ENCODE peak calls at places on chromosomes 13 and 19, in seven cellular contexts. B, A, H, O, X, D and I are unnamed samples.

GRCh38 chr13:77701305-77701704 is 3.8 kb downstream of the SLAIN1 start:
- DNase-seq in B (no peak), A (no peak), H (no peak), O (no peak), X (no peak), D (no peak), I (no peak)

GRCh38 chr13:32669030-32669646 is 82.9 kb downstream of the PDS5B start:
- DNase-seq in B (peak; percentile 65), A (peak; percentile 24), H (no peak), O (no peak), X (no peak), D (peak; percentile 68), I (no peak)

GRCh38 chr19:48569814-48570213 is 17.8 kb downstream of the SULT2B1 start:
- DNase-seq in B (peak; percentile 62), A (no peak), H (no peak), O (no peak), X (no peak), D (peak; percentile 65), I (no peak)

GRCh38 chr13:21812192-21812626 is 141.3 kb downstream of the FGF9 start:
- DNase-seq in B (no peak), A (no peak), H (no peak), O (no peak), X (no peak), D (no peak), I (no peak)

GRCh38 chr13:108086678-108087077 is 128.7 kb downstream of the LIG4 start:
- DNase-seq in B (no peak), A (peak; percentile 44), H (no peak), O (no peak), X (no peak), D (no peak), I (no peak)

GRCh38 chr19:4906963-4907362 is 2.3 kb upstream of the UHRF1 start:
- DNase-seq in B (no peak), A (no peak), H (no peak), O (no peak), X (no peak), D (no peak), I (no peak)

GRCh38 chr13:64855506-64855905 is 2374.6 kb downstream of the PCDH9 start:
- DNase-seq in B (peak; percentile 11), A (peak; percentile 48), H (no peak), O (no peak), X (no peak), D (peak; percentile 1), I (no peak)

GRCh38 chr19:47609885-47610545 is 1.1 kb downstream of the BICRA start:
- DNase-seq in B (peak; percentile 73), A (peak; percentile 75), H (no peak), O (peak; percentile 47), X (peak; percentile 91), D (peak; percentile 50), I (peak; percentile 56)

GRCh38 chr13:108597943-108598342 is 31.5 kb upstream of the MYO16 start:
- DNase-seq in B (no peak), A (no peak), H (no peak), O (no peak), X (no peak), D (peak; percentile 4), I (no peak)

GRCh38 chr19:1606138-1606651 is 933 bp upstream of the UQCR11 start:
- DNase-seq in B (no peak), A (no peak), H (no peak), O (no peak), X (no peak), D (no peak), I (no peak)

GRCh38 chr19:38769635-38770211 is 3.6 kb downstream of the LGALS7 start:
- DNase-seq in B (peak; percentile 85), A (peak; percentile 65), H (peak; percentile 65), O (peak; percentile 90), X (peak; percentile 99), D (peak; percentile 72), I (peak; percentile 90)

GRCh38 chr19:46624958-46625661 is at the start of gene PTGIR:
- DNase-seq in B (peak; percentile 97), A (no peak), H (peak; percentile 82), O (peak; percentile 81), X (peak; percentile 95), D (peak; percentile 79), I (peak; percentile 72)

GRCh38 chr13:94178625-94179244 is 300.7 kb downstream of the DCT start:
- DNase-seq in B (no peak), A (no peak), H (no peak), O (no peak), X (no peak), D (no peak), I (no peak)

GRCh38 chr19:7928741-7929701 is 3.1 kb upstream of the CTXN1 start:
- DNase-seq in B (peak; percentile 87), A (peak; percentile 81), H (no peak), O (no peak), X (no peak), D (peak; percentile 87), I (no peak)
- TF ChIP-seq CTCF in B (peak; percentile 48), A (peak; percentile 54), H (peak; percentile 40), O (no peak), X (no peak), D (peak; percentile 39), I (peak; percentile 57)

DNA sequence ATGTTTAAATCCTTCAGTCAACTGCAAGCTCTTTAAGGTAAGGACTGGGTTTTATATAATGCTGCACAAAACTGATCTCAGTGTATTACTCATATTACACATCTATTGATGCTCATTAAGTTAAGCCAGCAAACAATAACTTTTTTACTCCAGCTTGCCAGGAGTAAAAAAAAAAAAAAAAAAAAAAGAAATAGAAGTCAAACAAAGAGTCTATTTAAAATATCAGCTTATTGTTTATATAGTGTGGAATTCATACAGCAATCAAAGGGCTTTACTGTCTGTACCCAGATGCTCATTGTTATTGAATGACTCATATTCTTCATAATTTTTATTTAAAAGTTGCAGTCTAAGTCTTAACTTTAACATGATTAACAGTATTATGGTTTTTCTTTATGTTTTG is 21.8 kb upstream of the KBTBD7 start:
- DNase-seq in B (peak; percentile 52), A (no peak), H (no peak), O (no peak), X (no peak), D (peak; percentile 27), I (no peak)
- TF ChIP-seq CTCF in B (no peak), A (no peak), H (no peak), O (no peak), X (no peak), D (no peak), I (no peak)

GRCh38 chr19:17946965-17947784 is 14.4 kb downstream of the CCDC124 start:
- DNase-seq in B (no peak), A (no peak), H (no peak), O (no peak), X (no peak), D (no peak), I (no peak)
- TF ChIP-seq CTCF in B (no peak), A (no peak), H (no peak), O (no peak), X (no peak), D (no peak), I (no peak)

DNA sequence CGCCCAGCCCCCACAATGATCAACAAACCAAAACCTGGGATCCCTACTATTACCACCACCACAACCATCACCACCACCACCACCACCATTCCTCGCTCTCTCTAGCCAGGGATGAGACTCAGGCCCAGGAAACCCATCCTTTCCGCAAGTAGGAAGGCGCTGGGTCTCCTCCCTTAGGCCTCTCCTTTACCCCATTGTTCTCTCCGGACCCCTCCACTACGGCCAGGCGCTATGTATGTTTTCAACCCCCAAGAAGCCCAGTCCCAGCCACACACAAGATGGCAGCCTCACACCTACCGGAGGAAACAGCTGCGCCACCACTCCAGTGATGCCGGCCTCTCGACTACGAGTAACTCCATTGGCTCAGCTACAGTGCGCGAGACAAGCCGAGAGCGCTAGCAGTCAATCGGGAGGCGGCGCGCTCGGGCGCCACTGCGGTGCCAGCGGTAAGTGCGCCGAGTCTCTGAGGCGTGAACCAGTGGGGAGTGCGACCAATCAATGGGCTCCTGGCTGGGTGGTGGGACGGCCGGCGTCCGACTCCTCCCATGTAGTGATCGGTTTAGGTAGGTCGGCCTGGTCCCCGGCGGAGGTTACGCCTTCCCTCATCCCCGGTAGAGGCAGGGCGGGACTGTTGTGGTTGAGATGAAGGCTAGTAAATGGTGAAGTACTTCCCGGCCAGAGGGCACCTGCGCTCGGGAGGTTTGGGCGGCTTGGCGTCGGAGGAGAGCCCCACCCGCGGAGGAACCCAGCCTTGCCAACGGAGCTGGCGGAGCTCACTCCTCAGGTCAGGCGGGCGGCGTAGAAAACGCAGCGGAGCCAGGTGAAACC is at the start of the genes CAB39L and SETDB2:
- DNase-seq in B (peak; percentile 100), A (peak; percentile 99), H (peak; percentile 98), O (peak; percentile 99), X (peak; percentile 100), D (peak; percentile 99), I (peak; percentile 99)
- TF ChIP-seq CTCF in B (peak; percentile 11), A (peak; percentile 31), H (peak; percentile 19), O (peak; percentile 43), X (no peak), D (peak; percentile 9), I (peak; percentile 29)

GRCh38 chr19:56295531-56296455 is 18.8 kb downstream of the ZSCAN5A start:
- DNase-seq in B (no peak), A (no peak), H (no peak), O (no peak), X (no peak), D (no peak), I (no peak)
- TF ChIP-seq CTCF in B (no peak), A (no peak), H (no peak), O (no peak), X (no peak), D (no peak), I (no peak)

GRCh38 chr19:15453091-15453498 is 3.3 kb upstream of the WIZ start:
- DNase-seq in B (peak; percentile 49), A (no peak), H (no peak), O (peak; percentile 11), X (no peak), D (no peak), I (no peak)
- TF ChIP-seq CTCF in B (peak; percentile 18), A (no peak), H (peak; percentile 53), O (peak; percentile 50), X (no peak), D (no peak), I (no peak)

GRCh38 chr13:36509369-36509768 is 77.1 kb downstream of the CCNA1 start:
- DNase-seq in B (no peak), A (no peak), H (no peak), O (no peak), X (no peak), D (no peak), I (no peak)
- TF ChIP-seq CTCF in B (no peak), A (peak; percentile 23), H (no peak), O (no peak), X (no peak), D (no peak), I (peak; percentile 9)

GRCh38 chr13:41383400-41383799 is 72.3 kb downstream of the NAA16 start:
- DNase-seq in B (no peak), A (no peak), H (no peak), O (no peak), X (no peak), D (no peak), I (no peak)

GRCh38 chr13:41386206-41386605 is 71.1 kb upstream of the RGCC start:
- DNase-seq in B (no peak), A (no peak), H (no peak), O (no peak), X (no peak), D (no peak), I (no peak)

GRCh38 chr13:41389580-41389979 is 67.8 kb upstream of the RGCC start:
- DNase-seq in B (no peak), A (no peak), H (no peak), O (no peak), X (no peak), D (no peak), I (no peak)

GRCh38 chr13:41388143-41388881 is 69.0 kb upstream of the RGCC start:
- DNase-seq in B (no peak), A (no peak), H (no peak), O (peak; percentile 18), X (no peak), D (no peak), I (no peak)

GRCh38 chr13:41384749-41385503 is 72.4 kb upstream of the RGCC start:
- DNase-seq in B (peak; percentile 58), A (no peak), H (no peak), O (no peak), X (no peak), D (peak; percentile 33), I (no peak)
- TF ChIP-seq CTCF in B (peak; percentile 40), A (peak; percentile 45), H (peak; percentile 33), O (peak; percentile 37), X (no peak), D (peak; percentile 40), I (peak; percentile 49)